ENCODE peak calls at places on chromosomes 13 and 19, in seven cellular contexts. One of them, this sample, is unnamed.

GRCh38 chr13:95087746-95088305 is 213.4 kb downstream of the ABCC4 start:
- DNase-seq in AG10803: peak
- DNase-seq in ovary: no peak
- DNase-seq in T-helper 9 cell: no peak
- DNase-seq in NCI-H1105: no peak
- DNase-seq in amygdala: no peak
- DNase-seq in activated T-helper 2 cell treated with anti-CD3 and anti-CD28 coated beads, Interferon-gamma antibody, Interleukin-2, Interleukin-4, amounts not matched to agents 10 μg/mL and 5 μg/mL and 100 μg/mL, durations not matched to agents 14 hours and 24 hours and 36 hours: no peak
- DNase-seq in this sample: no peak

GRCh38 chr19:55255618-55256423 is 3.0 kb downstream of the PPP6R1 start:
- DNase-seq in AG10803: peak
- DNase-seq in activated T-helper 2 cell treated with anti-CD3 and anti-CD28 coated beads, Interferon-gamma antibody, Interleukin-2, Interleukin-4, amounts not matched to agents 10 μg/mL and 5 μg/mL and 100 μg/mL, durations not matched to agents 14 hours and 24 hours and 36 hours: peak
- DNase-seq in amygdala: no peak
- DNase-seq in ovary: no peak
- DNase-seq in T-helper 9 cell: peak
- DNase-seq in NCI-H1105: no peak
- DNase-seq in this sample: peak

GRCh38 chr13:42610623-42611022 is 36.7 kb downstream of the TNFSF11 start:
- DNase-seq in AG10803: no peak
- DNase-seq in NCI-H1105: no peak
- DNase-seq in ovary: no peak
- DNase-seq in T-helper 9 cell: no peak
- DNase-seq in amygdala: no peak
- DNase-seq in activated T-helper 2 cell treated with anti-CD3 and anti-CD28 coated beads, Interferon-gamma antibody, Interleukin-2, Interleukin-4, amounts not matched to agents 10 μg/mL and 5 μg/mL and 100 μg/mL, durations not matched to agents 14 hours and 24 hours and 36 hours: no peak
- DNase-seq in this sample: no peak

GRCh38 chr13:30846311-30846710 is 59.8 kb upstream of the MEDAG start:
- DNase-seq in activated T-helper 2 cell treated with anti-CD3 and anti-CD28 coated beads, Interferon-gamma antibody, Interleukin-2, Interleukin-4, amounts not matched to agents 10 μg/mL and 5 μg/mL and 100 μg/mL, durations not matched to agents 14 hours and 24 hours and 36 hours: no peak
- DNase-seq in NCI-H1105: no peak
- DNase-seq in amygdala: no peak
- DNase-seq in ovary: no peak
- DNase-seq in AG10803: peak
- DNase-seq in T-helper 9 cell: no peak
- DNase-seq in this sample: no peak

GRCh38 chr13:61202042-61202441 is 213.6 kb downstream of the PCDH20 start:
- DNase-seq in T-helper 9 cell: no peak
- DNase-seq in amygdala: no peak
- DNase-seq in AG10803: no peak
- DNase-seq in ovary: no peak
- DNase-seq in activated T-helper 2 cell treated with anti-CD3 and anti-CD28 coated beads, Interferon-gamma antibody, Interleukin-2, Interleukin-4, amounts not matched to agents 10 μg/mL and 5 μg/mL and 100 μg/mL, durations not matched to agents 14 hours and 24 hours and 36 hours: no peak
- DNase-seq in NCI-H1105: no peak
- DNase-seq in this sample: no peak

GRCh38 chr19:1063030-1063908 is 3.7 kb upstream of the ARHGAP45 start:
- DNase-seq in NCI-H1105: no peak
- DNase-seq in ovary: no peak
- DNase-seq in activated T-helper 2 cell treated with anti-CD3 and anti-CD28 coated beads, Interferon-gamma antibody, Interleukin-2, Interleukin-4, amounts not matched to agents 10 μg/mL and 5 μg/mL and 100 μg/mL, durations not matched to agents 14 hours and 24 hours and 36 hours: peak
- DNase-seq in T-helper 9 cell: peak
- DNase-seq in amygdala: no peak
- DNase-seq in AG10803: no peak
- DNase-seq in this sample: peak

GRCh38 chr19:12126707-12127106 is 13.4 kb downstream of the ZNF20 start:
- DNase-seq in amygdala: no peak
- DNase-seq in T-helper 9 cell: no peak
- DNase-seq in NCI-H1105: no peak
- DNase-seq in activated T-helper 2 cell treated with anti-CD3 and anti-CD28 coated beads, Interferon-gamma antibody, Interleukin-2, Interleukin-4, amounts not matched to agents 10 μg/mL and 5 μg/mL and 100 μg/mL, durations not matched to agents 14 hours and 24 hours and 36 hours: no peak
- DNase-seq in ovary: no peak
- DNase-seq in AG10803: no peak
- DNase-seq in this sample: no peak

GRCh38 chr19:45211751-45212381 is 33.3 kb downstream of the BLOC1S3 start:
- DNase-seq in AG10803: no peak
- DNase-seq in ovary: peak
- DNase-seq in amygdala: no peak
- DNase-seq in T-helper 9 cell: no peak
- DNase-seq in NCI-H1105: no peak
- DNase-seq in activated T-helper 2 cell treated with anti-CD3 and anti-CD28 coated beads, Interferon-gamma antibody, Interleukin-2, Interleukin-4, amounts not matched to agents 10 μg/mL and 5 μg/mL and 100 μg/mL, durations not matched to agents 14 hours and 24 hours and 36 hours: no peak
- DNase-seq in this sample: no peak

GRCh38 chr19:13172335-13173128 is 22.3 kb downstream of the IER2 start:
- DNase-seq in T-helper 9 cell: peak
- DNase-seq in AG10803: peak
- DNase-seq in ovary: peak
- DNase-seq in activated T-helper 2 cell treated with anti-CD3 and anti-CD28 coated beads, Interferon-gamma antibody, Interleukin-2, Interleukin-4, amounts not matched to agents 10 μg/mL and 5 μg/mL and 100 μg/mL, durations not matched to agents 14 hours and 24 hours and 36 hours: peak
- DNase-seq in NCI-H1105: no peak
- DNase-seq in amygdala: no peak
- DNase-seq in this sample: peak

GRCh38 chr19:48858984-48859710 is 9.3 kb downstream of the PLEKHA4 start:
- DNase-seq in amygdala: no peak
- DNase-seq in ovary: no peak
- DNase-seq in activated T-helper 2 cell treated with anti-CD3 and anti-CD28 coated beads, Interferon-gamma antibody, Interleukin-2, Interleukin-4, amounts not matched to agents 10 μg/mL and 5 μg/mL and 100 μg/mL, durations not matched to agents 14 hours and 24 hours and 36 hours: peak
- DNase-seq in NCI-H1105: no peak
- DNase-seq in AG10803: no peak
- DNase-seq in T-helper 9 cell: peak
- DNase-seq in this sample: peak

GRCh38 chr13:19984430-19985218 is 26.1 kb downstream of the ZMYM2 start:
- DNase-seq in activated T-helper 2 cell treated with anti-CD3 and anti-CD28 coated beads, Interferon-gamma antibody, Interleukin-2, Interleukin-4, amounts not matched to agents 10 μg/mL and 5 μg/mL and 100 μg/mL, durations not matched to agents 14 hours and 24 hours and 36 hours: no peak
- DNase-seq in ovary: no peak
- DNase-seq in T-helper 9 cell: no peak
- DNase-seq in amygdala: no peak
- DNase-seq in AG10803: peak
- DNase-seq in NCI-H1105: no peak
- DNase-seq in this sample: no peak

GRCh38 chr19:14375055-14375581 is 6.1 kb upstream of the ADGRE5 start:
- DNase-seq in activated T-helper 2 cell treated with anti-CD3 and anti-CD28 coated beads, Interferon-gamma antibody, Interleukin-2, Interleukin-4, amounts not matched to agents 10 μg/mL and 5 μg/mL and 100 μg/mL, durations not matched to agents 14 hours and 24 hours and 36 hours: peak
- DNase-seq in ovary: no peak
- DNase-seq in amygdala: no peak
- DNase-seq in NCI-H1105: no peak
- DNase-seq in AG10803: no peak
- DNase-seq in T-helper 9 cell: peak
- DNase-seq in this sample: peak

GRCh38 chr19:55419089-55419488 is 11.5 kb upstream of the UBE2S start:
- DNase-seq in T-helper 9 cell: no peak
- DNase-seq in activated T-helper 2 cell treated with anti-CD3 and anti-CD28 coated beads, Interferon-gamma antibody, Interleukin-2, Interleukin-4, amounts not matched to agents 10 μg/mL and 5 μg/mL and 100 μg/mL, durations not matched to agents 14 hours and 24 hours and 36 hours: no peak
- DNase-seq in amygdala: no peak
- DNase-seq in AG10803: no peak
- DNase-seq in NCI-H1105: no peak
- DNase-seq in ovary: no peak
- DNase-seq in this sample: no peak